ENCODE peak calls at places on chromosomes 11 and 22, in four cellular contexts. R is uterus, T is neuronal stem cell, Z is AG04450. X is an unnamed sample.

GRCh38 chr22:32539631-32540449 is 65.2 kb downstream of the FBXO7 start:
- DNase-seq in R (no peak), T (no peak), Z (no peak), X (no peak)

GRCh38 chr11:103488021-103488420 is 378.8 kb downstream of the DYNC2H1 start:
- DNase-seq in R (no peak), T (no peak), Z (no peak), X (no peak)

GRCh38 chr11:58675344-58676155 is 53.1 kb downstream of the CNTF start:
- DNase-seq in R (peak), T (peak), Z (peak), X (peak)

GRCh38 chr11:85898456-85898855 is 43.3 kb downstream of the CCDC83 start:
- DNase-seq in R (no peak), T (no peak), Z (no peak), X (no peak)

GRCh38 chr11:68033708-68034045 is 3.2 kb downstream of the NDUFS8 start:
- DNase-seq in R (no peak), T (no peak), Z (no peak), X (no peak)

GRCh38 chr22:50311606-50312351 is 4.3 kb upstream of the PLXNB2 start:
- DNase-seq in R (no peak), T (no peak), Z (no peak), X (no peak)

GRCh38 chr11:64238076-64238475 is 2.8 kb upstream of the FKBP2 start:
- DNase-seq in R (no peak), T (no peak), Z (no peak), X (no peak)

GRCh38 chr22:40826984-40827741 is 8.0 kb upstream of the SLC25A17 start:
- DNase-seq in R (no peak), T (no peak), Z (no peak), X (no peak)

GRCh38 chr11:69002101-69002742 is 10.8 kb downstream of the MRGPRF start:
- DNase-seq in R (no peak), T (no peak), Z (no peak), X (no peak)

GRCh38 chr11:77473001-77473800 is 693 bp downstream of the PAK1 start:
- DNase-seq in R (peak), T (peak), Z (no peak), X (peak)

X was measured in nephron progenitor cell.